ENCODE peak calls at places on chromosomes 13 and 19, in eight cellular contexts. R is stimulated activated naive B cell treated with anti-CD40 and anti-IgM and Interleukin-4, amounts not matched to agents 10 μg/mL and 1 μg/mL and 100 μg/mL, for 72 hours; J is HuH-7; W is nephron progenitor cell; U is SHP77; P is cardiac septum; H is RPMI8226; T is endothelial cell. K is an unnamed sample.

GRCh38 chr19:2064788-2065524 is 13.9 kb upstream of the MKNK2 start:
- DNase-seq in R (no peak), J (no peak), W (no peak), U (peak), P (peak), H (no peak), T (no peak), K (peak)

GRCh38 chr13:30679483-30680330 is 55.6 kb upstream of the ALOX5AP start:
- DNase-seq in R (no peak), J (no peak), W (peak), U (peak), P (no peak), H (peak), T (peak), K (peak)

GRCh38 chr13:112391747-112392146 is 15.6 kb downstream of the SPACA7 start:
- DNase-seq in R (no peak), J (no peak), W (no peak), U (no peak), P (no peak), H (no peak), T (no peak), K (no peak)

GRCh38 chr13:110442946-110443632 is 118.4 kb downstream of the RAB20 start:
- DNase-seq in R (no peak), J (no peak), W (no peak), U (no peak), P (no peak), H (no peak), T (no peak), K (no peak)

GRCh38 chr13:50310734-50311133 is 295.5 kb downstream of the KCNRG start:
- DNase-seq in R (no peak), J (no peak), W (no peak), U (no peak), P (no peak), H (no peak), T (no peak), K (no peak)

GRCh38 chr19:33418461-33418860 is 45.0 kb downstream of the CEBPG start:
- DNase-seq in R (no peak), J (no peak), W (no peak), U (no peak), P (no peak), H (no peak), T (no peak), K (no peak)

GRCh38 chr19:51258165-51258564 is 7.3 kb downstream of the SIGLECL1 start:
- DNase-seq in R (no peak), J (no peak), W (no peak), U (no peak), P (no peak), H (peak), T (no peak), K (no peak)

GRCh38 chr19:23525265-23525862 is 130.1 kb upstream of the ZNF91 start:
- DNase-seq in R (no peak), J (peak), W (no peak), U (no peak), P (no peak), H (no peak), T (no peak), K (no peak)

GRCh38 chr13:47457631-47458030 is 543.4 kb downstream of the SUCLA2 start:
- DNase-seq in R (no peak), J (no peak), W (no peak), U (no peak), P (no peak), H (no peak), T (no peak), K (no peak)

GRCh38 chr19:12969292-12969988 is at the start of gene DAND5:
- DNase-seq in R (no peak), J (no peak), W (no peak), U (no peak), P (peak), H (peak), T (no peak), K (no peak)

GRCh38 chr13:46109451-46109850 is 4.6 kb upstream of the CPB2 start:
- DNase-seq in R (no peak), J (no peak), W (no peak), U (no peak), P (no peak), H (no peak), T (no peak), K (no peak)

GRCh38 chr13:40146063-40146462 is 490.6 kb downstream of the COG6 start:
- DNase-seq in R (no peak), J (no peak), W (no peak), U (no peak), P (no peak), H (no peak), T (no peak), K (no peak)

GRCh38 chr19:12938536-12939291 is at the start of gene CALR:
- DNase-seq in R (no peak), J (no peak), W (no peak), U (no peak), P (no peak), H (peak), T (no peak), K (peak)

GRCh38 chr13:94435604-94436226 is 43.8 kb downstream of the DCT start:
- DNase-seq in R (no peak), J (peak), W (no peak), U (peak), P (no peak), H (peak), T (no peak), K (no peak)

GRCh38 chr19:35162471-35163326 is 8.2 kb downstream of the FXYD5 start:
- DNase-seq in R (no peak), J (no peak), W (no peak), U (no peak), P (no peak), H (no peak), T (no peak), K (no peak)

GRCh38 chr13:35283856-35284255 is 192.6 kb downstream of the MAB21L1 start:
- DNase-seq in R (no peak), J (no peak), W (no peak), U (peak), P (no peak), H (no peak), T (no peak), K (peak)

GRCh38 chr19:2455481-2456300 is 1.1 kb downstream of the LMNB2 start:
- DNase-seq in R (peak), J (no peak), W (peak), U (no peak), P (no peak), H (peak), T (no peak), K (peak)

GRCh38 chr19:53463263-53463662 is 4.3 kb upstream of the ZNF813 start:
- DNase-seq in R (no peak), J (no peak), W (peak), U (no peak), P (peak), H (peak), T (peak), K (peak)

GRCh38 chr13:36918246-36919060 is 1.6 kb downstream of the SMAD9 start:
- DNase-seq in R (no peak), J (no peak), W (no peak), U (no peak), P (no peak), H (no peak), T (no peak), K (no peak)

GRCh38 chr13:98503175-98504028 is 73.5 kb downstream of the STK24 start:
- DNase-seq in R (no peak), J (no peak), W (no peak), U (peak), P (no peak), H (no peak), T (no peak), K (no peak)